ENCODE peak calls at places on chromosomes 6 and 20, in six cellular contexts. One of them, this sample, is unnamed.

GRCh38 chr20:7348253-7348652 is 580.8 kb downstream of the BMP2 start:
- DNase-seq in RPMI7951: no peak
- DNase-seq in activated naive CD4-positive, alpha-beta T cell: no peak
- DNase-seq in pons: no peak
- DNase-seq in anterior cingulate cortex: no peak
- DNase-seq in type B pancreatic cell: no peak
- DNase-seq in this sample: no peak

GRCh38 chr6:145544031-145544430 is 191.3 kb downstream of the EPM2A start:
- DNase-seq in RPMI7951: peak; percentile 90
- DNase-seq in activated naive CD4-positive, alpha-beta T cell: no peak
- DNase-seq in pons: peak; percentile 24
- DNase-seq in anterior cingulate cortex: no peak
- DNase-seq in type B pancreatic cell: no peak
- DNase-seq in this sample: no peak

GRCh38 chr6:54191460-54191859 is 80.2 kb downstream of the MLIP start:
- DNase-seq in RPMI7951: peak; percentile 37
- DNase-seq in activated naive CD4-positive, alpha-beta T cell: no peak
- DNase-seq in pons: no peak
- DNase-seq in anterior cingulate cortex: no peak
- DNase-seq in type B pancreatic cell: no peak
- DNase-seq in this sample: no peak

GRCh38 chr6:132919476-132919875 is 105.1 kb downstream of the RPS12 start:
- DNase-seq in RPMI7951: peak; percentile 27
- DNase-seq in activated naive CD4-positive, alpha-beta T cell: no peak
- DNase-seq in pons: peak; percentile 11
- DNase-seq in anterior cingulate cortex: no peak
- DNase-seq in type B pancreatic cell: no peak
- DNase-seq in this sample: no peak

GRCh38 chr6:169846286-169847056 is 95.0 kb downstream of the ERMARD start:
- DNase-seq in RPMI7951: no peak
- DNase-seq in activated naive CD4-positive, alpha-beta T cell: no peak
- DNase-seq in pons: no peak
- DNase-seq in anterior cingulate cortex: no peak
- DNase-seq in type B pancreatic cell: peak; percentile 51
- DNase-seq in this sample: peak; percentile 55

GRCh38 chr6:5837323-5837722 is 169.4 kb downstream of the NRN1 start:
- DNase-seq in RPMI7951: no peak
- DNase-seq in activated naive CD4-positive, alpha-beta T cell: no peak
- DNase-seq in pons: no peak
- DNase-seq in anterior cingulate cortex: no peak
- DNase-seq in type B pancreatic cell: no peak
- DNase-seq in this sample: peak; percentile 56

GRCh38 chr6:142820336-142821016 is 124.5 kb downstream of the HIVEP2 start:
- DNase-seq in RPMI7951: no peak
- DNase-seq in activated naive CD4-positive, alpha-beta T cell: no peak
- DNase-seq in pons: no peak
- DNase-seq in anterior cingulate cortex: no peak
- DNase-seq in type B pancreatic cell: no peak
- DNase-seq in this sample: no peak

GRCh38 chr6:168884646-168885086 is 369.0 kb downstream of the THBS2 start:
- DNase-seq in RPMI7951: peak; percentile 55
- DNase-seq in activated naive CD4-positive, alpha-beta T cell: peak; percentile 80
- DNase-seq in pons: peak; percentile 48
- DNase-seq in anterior cingulate cortex: peak; percentile 57
- DNase-seq in type B pancreatic cell: peak; percentile 87
- DNase-seq in this sample: no peak

GRCh38 chr6:110755411-110755834 is 59.8 kb downstream of the CDK19 start:
- DNase-seq in RPMI7951: no peak
- DNase-seq in activated naive CD4-positive, alpha-beta T cell: no peak
- DNase-seq in pons: no peak
- DNase-seq in anterior cingulate cortex: no peak
- DNase-seq in type B pancreatic cell: no peak
- DNase-seq in this sample: no peak

GRCh38 chr20:17680836-17681740 is 954 bp downstream of the RRBP1 start:
- DNase-seq in RPMI7951: peak; percentile 79
- DNase-seq in activated naive CD4-positive, alpha-beta T cell: peak; percentile 77
- DNase-seq in pons: peak; percentile 75
- DNase-seq in anterior cingulate cortex: peak; percentile 71
- DNase-seq in type B pancreatic cell: peak; percentile 90
- DNase-seq in this sample: peak; percentile 87

GRCh38 chr6:144360401-144360800 is 75.3 kb downstream of the UTRN start:
- DNase-seq in RPMI7951: peak; percentile 90
- DNase-seq in activated naive CD4-positive, alpha-beta T cell: no peak
- DNase-seq in pons: no peak
- DNase-seq in anterior cingulate cortex: no peak
- DNase-seq in type B pancreatic cell: no peak
- DNase-seq in this sample: no peak

GRCh38 chr6:62775427-62776022 is 435.7 kb upstream of the FKBP1C start:
- DNase-seq in RPMI7951: no peak
- DNase-seq in activated naive CD4-positive, alpha-beta T cell: no peak
- DNase-seq in pons: peak; percentile 72
- DNase-seq in anterior cingulate cortex: no peak
- DNase-seq in type B pancreatic cell: no peak
- DNase-seq in this sample: no peak

GRCh38 chr20:31485450-31486339 is 10.6 kb downstream of the REM1 start:
- DNase-seq in RPMI7951: peak; percentile 74
- DNase-seq in activated naive CD4-positive, alpha-beta T cell: no peak
- DNase-seq in pons: no peak
- DNase-seq in anterior cingulate cortex: no peak
- DNase-seq in type B pancreatic cell: no peak
- DNase-seq in this sample: peak; percentile 84

GRCh38 chr6:82057846-82058554 is 189.5 kb downstream of the IBTK start:
- DNase-seq in RPMI7951: peak; percentile 74
- DNase-seq in activated naive CD4-positive, alpha-beta T cell: no peak
- DNase-seq in pons: peak; percentile 90
- DNase-seq in anterior cingulate cortex: no peak
- DNase-seq in type B pancreatic cell: no peak
- DNase-seq in this sample: no peak

GRCh38 chr6:56040875-56041274 is 165.5 kb upstream of the BMP5 start:
- DNase-seq in RPMI7951: peak; percentile 20
- DNase-seq in activated naive CD4-positive, alpha-beta T cell: no peak
- DNase-seq in pons: no peak
- DNase-seq in anterior cingulate cortex: no peak
- DNase-seq in type B pancreatic cell: no peak
- DNase-seq in this sample: no peak

GRCh38 chr6:4581468-4582420 is 194.5 kb upstream of the CDYL start:
- DNase-seq in RPMI7951: peak; percentile 76
- DNase-seq in activated naive CD4-positive, alpha-beta T cell: no peak
- DNase-seq in pons: peak; percentile 23
- DNase-seq in anterior cingulate cortex: no peak
- DNase-seq in type B pancreatic cell: no peak
- DNase-seq in this sample: no peak